ENCODE peak calls at places on chromosomes 1 and 21, in ten cellular contexts. Z is cardiac muscle cell, N is HL-60, I is heart right ventricle, V is prostate gland, R is adipocyte, U is SJSA1, X is upper lobe of left lung, A is lower lobe of right lung, H is BJ. E is an unnamed sample. For H3K27me3, the result is how much of the 10 kb centered on the place peaks cover.

GRCh38 chr1:30816211-30817082 is 58.9 kb upstream of the LAPTM5 start:
- DNase-seq in Z (peak), N (no peak), I (peak), V (peak), R (peak), U (peak), X (no peak), A (no peak), H (peak), E (peak)

GRCh38 chr1:97571760-97572159 is 349.1 kb downstream of the DPYD start:
- DNase-seq in Z (peak), N (no peak), I (no peak), V (no peak), R (peak), U (no peak), X (no peak), A (no peak), H (no peak), E (no peak)

GRCh38 chr1:84961316-84961715 is 35.6 kb downstream of the MCOLN2 start:
- DNase-seq in Z (peak), N (no peak), I (no peak), V (no peak), R (no peak), U (no peak), X (no peak), A (no peak), H (no peak), E (no peak)

GRCh38 chr1:235843458-235843857 is 23.2 kb downstream of the LYST start:
- DNase-seq in Z (peak), N (no peak), I (no peak), V (no peak), R (peak), U (no peak), X (no peak), A (no peak), H (no peak), E (peak)

GRCh38 chr1:150563340-150564038 is 14.3 kb downstream of the ADAMTSL4 start:
- DNase-seq in Z (peak), N (no peak), I (no peak), V (peak), R (peak), U (no peak), X (no peak), A (peak), H (no peak), E (peak)

GRCh38 chr1:119323216-119323982 is 45.2 kb upstream of the HAO2 start:
- DNase-seq in Z (no peak), N (no peak), I (peak), V (no peak), R (no peak), U (no peak), X (no peak), A (no peak), H (no peak), E (no peak)

GRCh38 chr1:82219841-82220240 is 419.1 kb downstream of the ADGRL2 start:
- DNase-seq in Z (no peak), N (no peak), I (no peak), V (no peak), R (no peak), U (no peak), X (no peak), A (no peak), H (no peak), E (no peak)

GRCh38 chr21:18275740-18276139 is 31.1 kb downstream of the CHODL start:
- DNase-seq in Z (no peak), N (no peak), I (no peak), V (no peak), R (no peak), U (no peak), X (no peak), A (no peak), H (no peak), E (no peak)

GRCh38 chr1:62131093-62131725 is 63.4 kb upstream of the L1TD1 start:
- DNase-seq in Z (peak), N (peak), I (peak), V (no peak), R (peak), U (peak), X (no peak), A (no peak), H (no peak), E (peak)

GRCh38 chr1:97621955-97622354 is 298.9 kb downstream of the DPYD start:
- DNase-seq in Z (no peak), N (no peak), I (no peak), V (no peak), R (no peak), U (no peak), X (no peak), A (no peak), H (no peak), E (peak)

GRCh38 chr1:194277927-194278326 is 1091.5 kb upstream of the B3GALT2 start:
- DNase-seq in Z (no peak), N (no peak), I (no peak), V (no peak), R (no peak), U (no peak), X (no peak), A (no peak), H (no peak), E (no peak)

GRCh38 chr1:241998950-241999495 is at the start of gene MAP1LC3C:
- DNase-seq in Z (no peak), N (no peak), I (no peak), V (no peak), R (no peak), U (no peak), X (no peak), A (no peak), H (no peak), E (no peak)

GRCh38 chr1:109723351-109723750 is 11.3 kb downstream of the GSTM5 start:
- DNase-seq in Z (peak), N (no peak), I (no peak), V (no peak), R (peak), U (no peak), X (no peak), A (no peak), H (no peak), E (no peak)

GRCh38 chr1:149845416-149845815 is 54.0 kb upstream of the BOLA1 start:
- DNase-seq in Z (peak), N (peak), I (no peak), V (no peak), R (no peak), U (no peak), X (no peak), A (no peak), H (no peak), E (no peak)

GRCh38 chr21:39452207-39452964 is 616 bp downstream of the SH3BGR start:
- DNase-seq in Z (peak), N (no peak), I (no peak), V (no peak), R (peak), U (no peak), X (no peak), A (no peak), H (peak), E (peak)

GRCh38 chr1:53341961-53342707 is 14.3 kb upstream of the LRP8 start:
- DNase-seq in Z (no peak), N (no peak), I (no peak), V (no peak), R (no peak), U (peak), X (no peak), A (no peak), H (no peak), E (no peak)

GRCh38 chr1:219699870-219700269 is 87.0 kb upstream of the ZC3H11B start:
- DNase-seq in Z (peak), N (no peak), I (no peak), V (no peak), R (peak), U (no peak), X (no peak), A (no peak), H (no peak), E (peak)

GRCh38 chr1:234518876-234519275 is 39.9 kb upstream of the TARBP1 start:
- DNase-seq in Z (no peak), N (no peak), I (no peak), V (no peak), R (no peak), U (no peak), X (no peak), A (no peak), H (no peak), E (no peak)

GRCh38 chr1:111733183-111733995 is 5.8 kb downstream of the INKA2 start:
- DNase-seq in Z (peak), N (peak), I (peak), V (no peak), R (peak), U (no peak), X (no peak), A (peak), H (no peak), E (peak)

GRCh38 chr1:63321061-63321787 is 1.1 kb upstream of the FOXD3 start:
- DNase-seq in Z (no peak), N (no peak), I (no peak), V (no peak), R (no peak), U (no peak), X (peak), A (no peak), H (no peak), E (no peak)

GRCh38 chr1:24555591-24556413 is at the start of gene NCMAP:
- DNase-seq in Z (no peak), N (no peak), I (no peak), V (peak), R (peak), U (no peak), X (peak), A (peak), H (no peak), E (no peak)

GRCh38 chr1:54220004-54220811 is 20.2 kb downstream of the MRPL37 start:
- DNase-seq in Z (peak), N (peak), I (peak), V (no peak), R (peak), U (no peak), X (peak), A (peak), H (no peak), E (no peak)

GRCh38 chr1:96722161-96722908 is 751 bp downstream of the PTBP2 start:
- DNase-seq in Z (peak), N (peak), I (peak), V (peak), R (peak), U (peak), X (peak), A (peak), H (peak), E (peak)

GRCh38 chr1:30372792-30373433 is 350.5 kb downstream of the MATN1 start:
- DNase-seq in Z (no peak), N (no peak), I (no peak), V (no peak), R (no peak), U (peak), X (no peak), A (no peak), H (no peak), E (no peak)

GRCh38 chr1:86621286-86621685 is 74.4 kb downstream of the CLCA4 start:
- DNase-seq in Z (no peak), N (no peak), I (no peak), V (no peak), R (no peak), U (no peak), X (no peak), A (no peak), H (no peak), E (no peak)

GRCh38 chr1:221611930-221612777 is 129.7 kb downstream of the DUSP10 start:
- DNase-seq in Z (peak), N (no peak), I (peak), V (peak), R (peak), U (peak), X (no peak), A (no peak), H (peak), E (peak)

GRCh38 chr1:24861821-24862727 is 68.0 kb downstream of the RUNX3 start:
- DNase-seq in Z (peak), N (no peak), I (no peak), V (no peak), R (peak), U (no peak), X (no peak), A (peak), H (no peak), E (peak)

GRCh38 chr21:31675960-31676359 is 16.5 kb downstream of the SOD1 start:
- DNase-seq in Z (no peak), N (no peak), I (no peak), V (no peak), R (no peak), U (no peak), X (no peak), A (no peak), H (no peak), E (no peak)

GRCh38 chr1:108125312-108126138 is 74.6 kb downstream of the SLC25A24 start:
- DNase-seq in Z (peak), N (peak), I (peak), V (peak), R (peak), U (peak), X (no peak), A (no peak), H (peak), E (peak)

GRCh38 chr1:40984531-40984930 is 5.0 kb downstream of the CTPS1 start:
- DNase-seq in Z (no peak), N (no peak), I (no peak), V (no peak), R (no peak), U (no peak), X (no peak), A (no peak), H (no peak), E (peak)

GRCh38 chr1:194568610-194569009 is 1382.2 kb upstream of the B3GALT2 start:
- DNase-seq in Z (no peak), N (no peak), I (no peak), V (no peak), R (peak), U (no peak), X (no peak), A (no peak), H (no peak), E (no peak)

GRCh38 chr1:905071-905749 is 18.5 kb upstream of the SAMD11 start:
- DNase-seq in Z (peak), N (peak), I (peak), V (peak), R (peak), U (peak), X (peak), A (peak), H (no peak), E (no peak)

DNA sequence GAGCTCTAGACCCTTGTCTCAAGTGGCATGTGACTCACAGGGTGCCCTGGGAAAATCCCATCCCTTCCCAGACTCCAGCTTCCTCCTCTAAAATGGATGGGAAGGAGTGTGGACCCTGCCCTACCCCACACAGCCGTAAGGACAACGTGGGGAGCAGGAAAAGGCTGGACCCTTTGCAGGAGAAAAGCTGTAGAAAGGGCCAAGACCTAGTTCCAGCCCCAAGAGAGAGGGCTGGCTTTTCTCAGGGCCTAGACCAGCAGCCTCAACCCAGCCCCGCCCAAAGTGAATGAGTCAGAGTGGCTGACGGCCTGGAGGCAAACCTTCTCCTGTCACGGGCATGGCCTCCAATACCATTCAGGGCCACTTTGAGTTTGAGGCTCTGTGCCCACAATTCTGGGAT is 1.1 kb downstream of the LAMB3 start:
- DNase-seq in Z (peak), N (peak), I (peak), V (peak), R (peak), U (peak), X (no peak), A (peak), H (peak), E (peak)
- H3K4me3 ChIP-seq in Z (no peak), N (no peak), I (no peak), V (no peak), R (no peak), U (no peak), X (no peak), A (peak), H (no peak), E (peak)

GRCh38 chr1:181101581-181102226 is 13.2 kb downstream of the IER5 start:
- DNase-seq in Z (peak), N (no peak), I (no peak), V (no peak), R (peak), U (peak), X (no peak), A (no peak), H (no peak), E (peak)

GRCh38 chr1:181102841-181103240 is 14.3 kb downstream of the IER5 start:
- DNase-seq in Z (no peak), N (no peak), I (no peak), V (no peak), R (no peak), U (no peak), X (no peak), A (no peak), H (no peak), E (no peak)

GRCh38 chr1:181099152-181100014 is 10.9 kb downstream of the IER5 start:
- DNase-seq in Z (peak), N (no peak), I (no peak), V (no peak), R (peak), U (no peak), X (no peak), A (no peak), H (no peak), E (peak)

GRCh38 chr1:181100924-181101323 is 12.4 kb downstream of the IER5 start:
- DNase-seq in Z (no peak), N (no peak), I (no peak), V (no peak), R (no peak), U (no peak), X (no peak), A (no peak), H (no peak), E (no peak)

DNA sequence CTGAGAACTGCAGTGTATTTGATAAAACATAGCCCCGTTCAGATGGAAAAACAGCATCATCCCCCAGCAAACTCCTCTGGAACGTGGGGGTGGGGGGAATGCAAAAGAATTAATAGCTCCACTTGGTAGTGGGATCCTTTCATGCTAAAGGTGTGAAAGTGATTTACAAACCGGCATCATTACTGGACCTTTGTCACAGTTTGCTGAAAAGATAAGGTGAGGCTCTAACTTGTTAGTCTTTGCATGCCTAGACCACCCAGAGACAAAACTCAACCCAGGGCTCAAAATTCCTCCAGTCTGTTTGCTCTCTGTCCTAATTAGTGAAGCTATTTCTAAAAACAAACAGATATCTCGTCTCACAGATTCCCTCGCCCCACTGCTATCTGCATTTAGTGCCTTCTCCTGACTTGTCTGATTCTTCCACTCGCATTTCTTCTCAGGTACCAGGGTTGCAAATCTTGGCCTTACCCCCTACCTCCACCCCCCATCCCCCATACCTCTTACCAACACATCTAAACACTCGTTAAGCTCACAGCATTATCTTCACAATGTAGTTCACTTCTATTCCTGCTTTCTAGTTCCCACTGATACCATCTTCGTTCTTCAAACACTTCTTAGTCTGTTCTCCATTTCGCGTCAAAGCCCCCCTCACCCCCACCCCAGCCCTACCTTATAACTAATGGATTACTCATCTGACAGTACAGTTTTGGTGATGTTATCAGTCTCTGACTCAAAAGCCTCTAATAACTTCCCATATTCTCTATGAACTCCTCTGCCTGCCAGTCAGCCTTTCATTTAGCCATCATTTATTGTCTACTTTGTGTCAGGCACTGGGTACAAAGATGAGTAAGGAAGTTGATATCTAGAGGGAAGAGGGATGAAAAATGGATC is 11.8 kb downstream of the IER5 start:
- DNase-seq in Z (no peak), N (no peak), I (no peak), V (no peak), R (no peak), U (peak), X (no peak), A (no peak), H (no peak), E (peak)
- H3K27me3 ChIP-seq in Z (under half), N (under half), I (under half), V (under half), R (under half), U (under half), X (under half), A (under half), H (under half), E (under half)

GRCh38 chr1:162018418-162018817 is 5.3 kb downstream of the OLFML2B start:
- DNase-seq in Z (no peak), N (no peak), I (no peak), V (no peak), R (no peak), U (no peak), X (peak), A (no peak), H (no peak), E (no peak)
- H3K4me3 ChIP-seq in Z (no peak), N (no peak), I (no peak), V (no peak), R (no peak), U (no peak), X (no peak), A (no peak), H (no peak), E (no peak)

GRCh38 chr1:48093147-48093546 is 96.0 kb upstream of the TRABD2B start:
- DNase-seq in Z (no peak), N (no peak), I (no peak), V (no peak), R (no peak), U (no peak), X (no peak), A (no peak), H (no peak), E (no peak)

GRCh38 chr1:48092401-48092800 is 95.2 kb upstream of the TRABD2B start:
- DNase-seq in Z (no peak), N (no peak), I (no peak), V (no peak), R (no peak), U (no peak), X (no peak), A (no peak), H (no peak), E (no peak)

GRCh38 chr1:48089356-48089891 is 92.2 kb upstream of the TRABD2B start:
- DNase-seq in Z (no peak), N (no peak), I (no peak), V (no peak), R (no peak), U (no peak), X (peak), A (no peak), H (no peak), E (no peak)

GRCh38 chr1:48099011-48099550 is 101.9 kb upstream of the TRABD2B start:
- DNase-seq in Z (no peak), N (no peak), I (no peak), V (no peak), R (no peak), U (no peak), X (no peak), A (no peak), H (no peak), E (no peak)

GRCh38 chr1:48093696-48094518 is 96.7 kb upstream of the TRABD2B start:
- DNase-seq in Z (peak), N (peak), I (peak), V (peak), R (peak), U (peak), X (no peak), A (peak), H (no peak), E (peak)
- H3K27me3 ChIP-seq in Z (under half), N (under half), I (under half), V (under half), R (half or more), U (under half), X (under half), A (under half), H (under half), E (under half)

GRCh38 chr1:3522564-3523270 is 68.3 kb downstream of the ARHGEF16 start:
- DNase-seq in Z (no peak), N (no peak), I (no peak), V (no peak), R (peak), U (no peak), X (no peak), A (no peak), H (peak), E (no peak)
- H3K4me3 ChIP-seq in Z (no peak), N (no peak), I (no peak), V (no peak), R (no peak), U (no peak), X (no peak), A (no peak), H (no peak), E (no peak)

GRCh38 chr1:228735871-228736586 is 750 bp downstream of the RHOU start:
- DNase-seq in Z (peak), N (peak), I (peak), V (peak), R (peak), U (no peak), X (peak), A (peak), H (no peak), E (no peak)
- H3K27me3 ChIP-seq in Z (half or more), N (under half), I (under half), V (under half), R (under half), U (under half), X (under half), A (under half), H (under half), E (under half)

GRCh38 chr1:14598498-14599172 is at the start of gene KAZN:
- DNase-seq in Z (no peak), N (no peak), I (no peak), V (no peak), R (peak), U (no peak), X (peak), A (peak), H (no peak), E (no peak)
- H3K4me3 ChIP-seq in Z (peak), N (no peak), I (peak), V (peak), R (peak), U (peak), X (peak), A (peak), H (no peak), E (no peak)